ENCODE peak calls at places on chromosomes 12 and 14, in five cellular contexts. X is IMR-90, T is aorta, O is tibial artery, I is heart left ventricle. F is an unnamed sample.

GRCh38 chr14:90774316-90774715 is 41.9 kb downstream of the TTC7B start:
- DNase-seq in X (no peak), T (no peak), O (no peak), I (no peak), F (no peak)

GRCh38 chr14:24051162-24051788 is 534 bp upstream of the CARMIL3 start:
- DNase-seq in X (no peak), T (no peak), O (no peak), I (no peak), F (peak; percentile 80)

GRCh38 chr12:25689996-25690501 is 137.0 kb upstream of the LMNTD1 start:
- DNase-seq in X (no peak), T (no peak), O (no peak), I (peak; percentile 62), F (peak; percentile 73)

GRCh38 chr14:39446131-39446744 is 14.0 kb upstream of the FBXO33 start:
- DNase-seq in X (no peak), T (no peak), O (no peak), I (no peak), F (no peak)

GRCh38 chr12:91226-91625 is 24.7 kb downstream of the IQSEC3 start:
- DNase-seq in X (no peak), T (no peak), O (no peak), I (no peak), F (no peak)

GRCh38 chr14:102390064-102390463 is 27.3 kb downstream of the TECPR2 start:
- DNase-seq in X (peak; percentile 36), T (no peak), O (no peak), I (no peak), F (no peak)

GRCh38 chr14:33986804-33987203 is 35.9 kb upstream of the EGLN3 start:
- DNase-seq in X (peak; percentile 84), T (no peak), O (no peak), I (no peak), F (no peak)

GRCh38 chr14:85565862-85566296 is 35.9 kb downstream of the FLRT2 start:
- DNase-seq in X (peak; percentile 69), T (no peak), O (no peak), I (no peak), F (no peak)

GRCh38 chr12:42921741-42922511 is 332.4 kb upstream of the PRICKLE1 start:
- DNase-seq in X (peak; percentile 77), T (no peak), O (no peak), I (no peak), F (no peak)

GRCh38 chr14:94164685-94165431 is 9.3 kb upstream of the PPP4R4 start:
- DNase-seq in X (no peak), T (no peak), O (no peak), I (no peak), F (peak; percentile 63)

GRCh38 chr12:55670213-55670730 is 33.6 kb downstream of the OR10P1 start:
- DNase-seq in X (no peak), T (no peak), O (no peak), I (no peak), F (no peak)

GRCh38 chr12:57888407-57889157 is 42.1 kb upstream of the CTDSP2 start:
- DNase-seq in X (peak; percentile 76), T (peak; percentile 80), O (no peak), I (no peak), F (peak; percentile 84)

GRCh38 chr14:20489093-20489994 is 16.0 kb upstream of the RNASE10 start:
- DNase-seq in X (peak; percentile 28), T (no peak), O (no peak), I (no peak), F (no peak)

GRCh38 chr12:57896139-57896436 is 45.3 kb upstream of the ATP23 start:
- DNase-seq in X (no peak), T (no peak), O (no peak), I (no peak), F (no peak)

GRCh38 chr12:73798523-73798922 is 739.1 kb upstream of the ATXN7L3B start:
- DNase-seq in X (no peak), T (no peak), O (no peak), I (no peak), F (no peak)

GRCh38 chr14:76870146-76870545 is 43.9 kb downstream of the LRRC74A start:
- DNase-seq in X (no peak), T (no peak), O (no peak), I (no peak), F (no peak)

GRCh38 chr14:76876076-76876475 is 49.9 kb downstream of the LRRC74A start:
- DNase-seq in X (peak; percentile 73), T (peak; percentile 81), O (no peak), I (no peak), F (no peak)

GRCh38 chr14:76874734-76875133 is 48.5 kb downstream of the LRRC74A start:
- DNase-seq in X (no peak), T (no peak), O (no peak), I (no peak), F (no peak)

GRCh38 chr14:76868453-76869170 is 42.4 kb downstream of the LRRC74A start:
- DNase-seq in X (no peak), T (no peak), O (no peak), I (no peak), F (no peak)

GRCh38 chr14:76872796-76873432 is 46.7 kb downstream of the LRRC74A start:
- DNase-seq in X (peak; percentile 35), T (peak; percentile 83), O (peak; percentile 44), I (peak; percentile 78), F (no peak)
- H3K4me3 ChIP-seq in X (no peak overlapping the region), T (no peak overlapping the region), O (no peak overlapping the region), I (no peak overlapping the region), F (no peak overlapping the region)

DNA sequence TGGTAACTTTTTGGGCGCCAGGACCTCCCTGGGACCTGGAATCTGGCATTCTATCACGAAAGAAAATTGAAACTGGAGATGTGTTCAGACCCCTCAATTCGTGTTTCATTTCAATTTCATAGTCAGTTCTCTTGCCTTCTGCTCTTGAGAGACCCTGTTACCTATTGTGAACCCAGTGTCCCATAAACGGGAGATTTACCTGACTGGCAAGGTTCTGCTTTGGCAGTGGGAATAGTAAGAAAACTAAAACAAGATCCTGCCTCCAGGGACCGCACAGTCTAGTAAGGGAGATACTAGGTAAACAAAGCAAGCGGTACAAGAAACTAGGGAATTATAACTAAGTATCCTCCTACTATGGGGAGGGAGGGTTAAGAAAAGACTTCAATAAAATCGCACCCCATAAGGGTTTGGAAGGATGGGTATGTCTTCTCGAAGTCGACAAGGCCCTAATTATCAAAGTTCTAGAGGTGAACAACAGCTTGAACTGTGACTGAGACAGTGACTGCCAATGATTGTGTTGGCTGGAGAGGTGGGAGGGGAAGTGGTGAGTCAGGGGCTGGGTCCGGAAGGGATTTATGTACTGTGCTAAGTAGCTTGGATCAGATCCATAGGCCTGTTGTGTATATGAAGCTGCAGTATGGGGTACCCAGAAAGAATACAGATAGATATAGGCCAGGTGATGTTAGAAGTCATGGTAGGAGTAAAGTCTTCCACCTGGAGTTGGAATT is 754 bp downstream of the ACSS3 start:
- DNase-seq in X (peak; percentile 46), T (no peak), O (peak; percentile 46), I (no peak), F (no peak)
- H3K4me3 ChIP-seq in X (peak overlapping the region; percentile 31), T (peak overlapping the region; percentile 71), O (peak overlapping the region; percentile 92), I (peak overlapping the region; percentile 88), F (peak overlapping the region; percentile 89)

GRCh38 chr12:93743229-93743998 is 66.2 kb downstream of the CRADD start:
- DNase-seq in X (no peak), T (no peak), O (no peak), I (no peak), F (no peak)
- H3K4me3 ChIP-seq in X (no peak overlapping the region), T (no peak overlapping the region), O (peak overlapping the region; percentile 70), I (peak overlapping the region; percentile 60), F (peak overlapping the region; percentile 89)

GRCh38 chr12:53972722-53973092 is 219 bp upstream of the HOXC11 start:
- DNase-seq in X (no peak), T (no peak), O (no peak), I (no peak), F (no peak)
- H3K4me3 ChIP-seq in X (no peak overlapping the region), T (no peak overlapping the region), O (peak overlapping the region; percentile 85), I (no peak overlapping the region), F (no peak overlapping the region)

DNA sequence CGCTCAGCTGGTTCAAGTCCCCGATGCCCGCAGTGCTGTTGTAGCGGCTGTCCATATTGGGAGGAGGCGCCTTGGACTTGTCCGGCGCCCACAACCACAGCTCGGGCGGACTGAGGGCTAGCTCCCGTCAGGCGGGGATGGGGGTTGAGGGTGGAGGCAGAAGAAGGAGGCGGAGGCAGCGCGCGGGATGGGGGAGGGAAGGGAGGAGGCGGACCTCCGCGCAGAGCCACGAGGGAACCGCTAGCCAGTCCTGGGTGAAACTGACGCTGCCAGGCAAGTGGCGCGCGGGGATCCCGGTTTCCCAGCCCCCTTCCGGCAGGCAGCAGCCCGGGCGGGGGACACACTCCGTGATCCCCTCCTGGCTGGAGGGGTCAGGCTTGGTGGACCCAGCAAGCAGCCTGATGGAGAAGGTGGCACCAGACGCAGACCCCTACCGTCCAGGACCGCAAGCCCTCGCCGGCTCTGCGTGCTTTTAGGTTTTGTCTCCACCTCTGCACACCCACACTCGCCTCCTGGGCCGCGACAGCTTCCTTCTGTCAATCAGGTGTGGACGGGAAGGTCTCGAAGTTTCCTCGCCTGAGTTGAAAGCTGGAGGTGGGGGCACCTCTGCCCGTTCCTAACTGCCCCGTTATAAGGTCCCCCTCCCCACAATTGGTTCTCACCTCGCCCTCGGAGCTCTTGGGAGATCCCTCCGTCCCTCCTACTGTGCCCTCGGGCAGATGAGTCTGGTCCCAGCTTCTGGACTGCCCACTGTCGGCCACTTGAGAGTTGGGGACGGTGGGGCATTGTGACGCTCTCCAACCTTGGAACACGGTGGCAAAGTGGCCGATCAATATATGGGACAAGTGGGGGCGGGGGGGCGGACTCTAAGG is at the start of gene CPNE8:
- DNase-seq in X (no peak), T (peak; percentile 97), O (peak; percentile 89), I (peak; percentile 92), F (peak; percentile 95)
- H3K4me3 ChIP-seq in X (no peak within 1 kb of the TSS), T (peak within 1 kb of the TSS; percentile 42), O (peak within 1 kb of the TSS; percentile 93), I (peak within 1 kb of the TSS; percentile 57), F (peak within 1 kb of the TSS; percentile 94)